ENCODE peak calls at places on chromosomes 16 and 17, in six cellular contexts. K is ovary, T is thoracic aorta, Z is spleen, X is GM23338, F is pancreas. H is an unnamed sample. For H3K27me3, the result is how much of the 10 kb centered on the place peaks cover.

GRCh38 chr17:75181608-75182318 is 996 bp downstream of the SUMO2 start:
- DNase-seq in K (no peak), T (no peak), Z (no peak), X (peak), F (no peak), H (peak)

GRCh38 chr17:28466521-28467048 is 6.9 kb upstream of the SLC13A2 start:
- DNase-seq in K (no peak), T (no peak), Z (no peak), X (no peak), F (no peak), H (no peak)

GRCh38 chr17:64128787-64129514 is 993 bp downstream of the ERN1 start:
- DNase-seq in K (peak), T (no peak), Z (no peak), X (peak), F (no peak), H (peak)

GRCh38 chr17:36544049-36544319 is 735 bp upstream of the GGNBP2 start:
- DNase-seq in K (no peak), T (no peak), Z (no peak), X (peak), F (no peak), H (peak)

GRCh38 chr17:79160980-79161621 is 86.5 kb downstream of the ENGASE start:
- DNase-seq in K (no peak), T (no peak), Z (no peak), X (peak), F (no peak), H (no peak)

GRCh38 chr16:23232806-23233205 is 50.3 kb downstream of the SCNN1G start:
- DNase-seq in K (no peak), T (no peak), Z (no peak), X (no peak), F (no peak), H (no peak)

GRCh38 chr17:34556384-34556783 is 23.0 kb upstream of the TMEM132E start:
- DNase-seq in K (no peak), T (no peak), Z (no peak), X (peak), F (no peak), H (no peak)

GRCh38 chr17:73770115-73770848 is 126.0 kb upstream of the SDK2 start:
- DNase-seq in K (peak), T (peak), Z (no peak), X (no peak), F (peak), H (peak)

DNA sequence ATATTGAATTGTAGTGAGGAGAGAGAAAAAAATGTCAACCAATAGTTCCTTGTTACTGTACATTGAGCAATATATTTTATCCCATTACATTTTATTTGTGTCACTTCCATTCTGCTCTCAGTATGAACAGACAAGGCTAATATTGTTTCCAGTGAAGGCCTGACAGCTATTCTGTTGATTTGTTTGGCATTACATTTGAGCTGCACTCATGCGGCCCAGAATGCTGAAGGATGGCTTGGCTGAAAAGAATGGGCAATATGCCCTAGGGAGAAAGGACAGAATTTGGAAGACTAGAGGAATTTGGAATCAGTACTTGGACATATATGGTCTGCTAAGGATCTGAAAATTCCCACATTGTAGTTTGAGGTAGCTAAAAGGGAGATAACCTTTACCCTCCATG is 1294.4 kb downstream of the CDH8 start:
- DNase-seq in K (no peak), T (no peak), Z (no peak), X (no peak), F (no peak), H (no peak)
- H3K27ac ChIP-seq in K (no peak), T (no peak), Z (no peak), X (no peak), F (no peak), H (no peak)

GRCh38 chr16:70267516-70267915 is 15.8 kb upstream of the EXOSC6 start:
- DNase-seq in K (peak), T (no peak), Z (no peak), X (peak), F (no peak), H (no peak)
- H3K27me3 ChIP-seq in K (under half), T (under half), Z (under half), X (under half), F (under half), H (under half)

GRCh38 chr17:81394377-81394747 is 895 bp upstream of the BAHCC1 start:
- DNase-seq in K (no peak), T (no peak), Z (no peak), X (no peak), F (no peak), H (no peak)

GRCh38 chr17:81391964-81392908 is 3.0 kb upstream of the BAHCC1 start:
- DNase-seq in K (peak), T (no peak), Z (no peak), X (peak), F (peak), H (no peak)

GRCh38 chr17:81392909-81393654 is 2.2 kb upstream of the BAHCC1 start:
- DNase-seq in K (peak), T (no peak), Z (no peak), X (peak), F (peak), H (peak)

GRCh38 chr17:81394831-81395599 is at the start of gene BAHCC1:
- DNase-seq in K (peak), T (peak), Z (peak), X (peak), F (peak), H (peak)

DNA sequence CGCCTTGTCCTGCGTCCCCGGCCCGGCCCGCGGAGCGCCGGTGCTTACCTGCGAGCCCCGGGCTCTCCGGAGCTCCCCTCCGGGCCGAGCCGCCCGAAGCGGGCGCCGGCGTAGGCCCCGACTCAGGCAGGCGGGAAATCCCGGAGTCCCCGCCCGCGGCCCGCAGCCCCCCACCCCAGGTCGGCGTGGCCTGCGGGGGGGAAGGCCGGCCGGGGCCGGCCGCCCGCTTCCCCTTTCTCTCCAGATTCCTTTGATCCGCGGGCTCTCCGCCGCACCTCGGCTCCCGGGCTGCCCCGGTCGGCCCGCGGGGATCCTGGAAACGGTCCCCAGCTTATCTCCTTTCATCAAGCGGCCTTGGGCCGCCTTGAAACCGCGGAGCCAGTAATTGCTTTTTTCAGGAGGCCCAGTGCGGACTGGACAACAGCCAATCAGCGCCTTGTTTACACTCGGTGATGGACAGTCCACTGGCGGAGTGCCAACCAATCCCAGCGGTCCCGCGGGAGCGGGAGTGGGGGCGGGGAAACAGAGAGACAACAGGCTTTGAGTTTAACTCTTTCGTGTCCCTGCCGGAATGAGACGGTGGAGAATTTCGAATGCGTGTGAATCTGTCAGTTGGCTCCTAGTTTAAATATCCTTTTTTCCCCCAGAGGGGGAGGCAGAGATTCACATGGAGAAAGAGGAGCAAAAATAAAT is 1.4 kb upstream of the BAHCC1 start:
- DNase-seq in K (peak), T (peak), Z (peak), X (peak), F (peak), H (peak)
- TF ChIP-seq CTCF in K (peak), T (no peak), Z (no peak), X (no peak), F (no peak), H (peak)

DNA sequence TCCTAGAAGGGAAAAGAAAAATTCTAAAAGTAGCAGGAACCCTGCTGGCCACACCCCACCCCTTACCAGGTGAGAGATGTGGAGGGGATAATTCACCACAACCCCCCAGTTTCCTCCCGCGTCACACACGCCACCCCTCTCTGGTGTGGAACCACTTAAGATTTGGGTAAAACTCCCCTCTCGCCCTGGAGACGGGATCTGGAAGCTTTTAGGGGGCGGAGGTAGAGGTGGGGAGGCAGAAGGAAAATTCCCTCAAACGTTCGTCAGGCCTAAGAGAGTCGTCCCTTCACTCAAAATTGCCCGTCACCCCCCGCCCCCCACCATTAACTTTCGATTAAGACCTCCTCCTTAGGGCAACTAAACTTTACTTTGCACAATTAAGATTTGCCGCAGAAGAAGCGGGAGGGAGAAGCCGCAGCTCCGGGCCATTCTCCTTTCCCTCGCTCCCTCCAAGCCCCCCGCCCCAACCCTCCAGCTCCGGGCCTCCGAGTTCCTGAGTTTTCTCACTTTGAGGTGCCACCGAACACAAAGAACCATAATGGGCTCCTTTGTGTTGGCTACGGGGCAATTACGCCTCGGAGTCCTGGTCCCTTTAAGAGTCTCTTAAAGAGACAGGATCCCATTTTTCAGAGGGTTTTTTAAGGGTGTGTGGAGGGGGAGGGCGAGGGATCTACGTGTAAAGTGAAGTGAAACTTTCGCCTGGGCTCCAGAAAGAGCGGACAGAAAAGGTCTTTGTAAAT is 1.0 kb upstream of the FZD2 start:
- DNase-seq in K (peak), T (no peak), Z (no peak), X (peak), F (no peak), H (peak)
- H3K27ac ChIP-seq in K (peak), T (peak), Z (peak), X (peak), F (peak), H (peak)